ENCODE peak calls at places on chromosome 12, in five cellular contexts. V is neuronal stem cell, N is HCT116, Q is HepG2, X is endodermal cell. Z is an unnamed sample.

GRCh38 chr12:85441740-85442139 is 161.7 kb downstream of the ALX1 start:
- DNase-seq in V (no peak), N (peak), X (no peak), Q (peak), Z (no peak)

GRCh38 chr12:47021298-47021697 is 58.1 kb upstream of the PCED1B start:
- DNase-seq in N (peak), V (peak), Q (peak), X (no peak), Z (no peak)

GRCh38 chr12:64627781-64628180 is 17.5 kb downstream of the RASSF3 start:
- DNase-seq in Q (no peak), X (no peak), V (no peak), N (no peak), Z (no peak)

GRCh38 chr12:48389409-48389808 is 38.7 kb upstream of the ZNF641 start:
- DNase-seq in V (no peak), N (no peak), X (no peak), Q (no peak), Z (no peak)

GRCh38 chr12:62933871-62934798 is 815 bp downstream of the PPM1H start:
- DNase-seq in N (no peak), X (peak), V (peak), Q (no peak), Z (no peak)

GRCh38 chr12:23628836-23629235 is 320.6 kb downstream of the SOX5 start:
- DNase-seq in N (no peak), X (no peak), V (no peak), Q (no peak), Z (no peak)

GRCh38 chr12:91819132-91819447 is 326.6 kb downstream of the BTG1 start:
- DNase-seq in Q (no peak), V (no peak), X (no peak), N (no peak), Z (no peak)

GRCh38 chr12:131454418-131455217 is 256.3 kb upstream of the SFSWAP start:
- DNase-seq in V (peak), Q (peak), N (peak), X (peak), Z (no peak)

GRCh38 chr12:6547987-6548386 is 7.9 kb downstream of the IFFO1 start:
- DNase-seq in X (no peak), N (no peak), V (no peak), Q (no peak), Z (no peak)

GRCh38 chr12:47396902-47397663 is 308.7 kb downstream of the RPAP3 start:
- DNase-seq in X (no peak), N (no peak), Q (no peak), V (no peak), Z (no peak)

GRCh38 chr12:28023156-28023887 is 50.8 kb upstream of the PTHLH start:
- DNase-seq in V (no peak), X (no peak), Q (peak), N (peak), Z (peak)

DNA sequence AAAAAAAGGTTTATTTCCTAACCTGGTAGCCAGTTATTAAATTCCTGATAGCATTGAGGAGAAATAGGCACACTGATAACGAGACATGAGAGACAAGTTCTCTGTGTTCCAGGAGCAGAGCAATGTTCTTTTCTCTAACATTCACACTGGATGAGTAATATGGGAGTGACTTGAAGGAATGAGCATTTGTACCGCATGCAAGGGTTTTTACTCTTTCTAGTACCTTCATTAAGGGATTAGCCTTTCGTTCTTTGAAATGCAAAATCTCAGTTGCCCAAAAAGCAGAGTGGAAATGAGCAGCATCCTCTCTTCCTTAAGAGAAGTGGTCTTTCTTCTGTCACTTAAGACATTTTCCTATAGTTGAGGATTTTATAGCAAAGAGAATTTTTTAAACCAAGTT is 54.7 kb downstream of the FGD4 start:
- DNase-seq in Q (no peak), V (peak), N (peak), X (peak), Z (peak)
- H3K9ac ChIP-seq in Q (no peak), V (no peak), N (peak), X (peak), Z (peak)

GRCh38 chr12:108840605-108841328 is 16.6 kb downstream of the SSH1 start:
- DNase-seq in X (no peak), N (no peak), V (no peak), Q (no peak), Z (no peak)
- H3K9ac ChIP-seq in X (no peak), N (peak), V (no peak), Q (no peak), Z (no peak)

GRCh38 chr12:45730116-45730841 is 773 bp downstream of the ARID2 start:
- DNase-seq in Q (no peak), X (peak), N (no peak), V (peak), Z (no peak)

GRCh38 chr12:45727994-45728624 is 1.4 kb upstream of the ARID2 start:
- DNase-seq in V (no peak), Q (no peak), N (no peak), X (no peak), Z (no peak)

GRCh38 chr12:45729233-45730115 is at the start of gene ARID2:
- DNase-seq in X (peak), N (peak), Q (peak), V (peak), Z (no peak)

GRCh38 chr12:45727301-45727993 is 2.1 kb upstream of the ARID2 start:
- DNase-seq in X (peak), Q (peak), N (peak), V (peak), Z (peak)

DNA sequence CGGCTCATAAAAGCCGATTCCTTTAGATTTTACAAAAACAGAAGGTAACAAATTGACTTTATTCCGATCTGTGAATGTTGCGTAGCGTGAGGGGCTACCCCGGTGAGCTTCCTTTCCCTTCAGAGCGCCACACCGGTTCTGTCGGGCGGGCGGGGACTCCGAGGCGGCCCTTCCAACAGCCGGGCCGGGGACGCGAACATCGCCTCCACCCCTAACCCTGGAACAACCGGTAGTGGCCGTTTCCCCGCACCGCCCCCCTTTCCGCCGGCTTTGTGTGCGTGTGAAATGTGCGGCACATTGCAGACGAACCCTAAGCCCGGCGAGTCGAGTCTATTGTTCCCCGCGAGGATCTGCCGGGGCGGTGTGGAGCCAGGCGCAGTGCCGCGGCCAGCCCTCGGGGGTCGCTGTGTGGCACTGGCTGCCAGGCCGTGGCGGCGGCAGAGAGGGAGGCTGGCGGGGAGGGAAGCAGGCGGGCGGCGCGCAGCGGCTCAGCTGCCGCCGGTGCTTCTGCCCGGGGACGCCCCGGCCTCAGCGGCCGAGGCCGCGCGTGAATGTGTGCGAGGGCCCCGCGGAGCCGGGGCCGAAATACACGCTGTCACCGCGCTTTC is 777 bp upstream of the ARID2 start:
- DNase-seq in X (peak), V (peak), N (peak), Q (peak), Z (peak)
- H3K9ac ChIP-seq in X (peak), V (peak), N (peak), Q (peak), Z (peak)

DNA sequence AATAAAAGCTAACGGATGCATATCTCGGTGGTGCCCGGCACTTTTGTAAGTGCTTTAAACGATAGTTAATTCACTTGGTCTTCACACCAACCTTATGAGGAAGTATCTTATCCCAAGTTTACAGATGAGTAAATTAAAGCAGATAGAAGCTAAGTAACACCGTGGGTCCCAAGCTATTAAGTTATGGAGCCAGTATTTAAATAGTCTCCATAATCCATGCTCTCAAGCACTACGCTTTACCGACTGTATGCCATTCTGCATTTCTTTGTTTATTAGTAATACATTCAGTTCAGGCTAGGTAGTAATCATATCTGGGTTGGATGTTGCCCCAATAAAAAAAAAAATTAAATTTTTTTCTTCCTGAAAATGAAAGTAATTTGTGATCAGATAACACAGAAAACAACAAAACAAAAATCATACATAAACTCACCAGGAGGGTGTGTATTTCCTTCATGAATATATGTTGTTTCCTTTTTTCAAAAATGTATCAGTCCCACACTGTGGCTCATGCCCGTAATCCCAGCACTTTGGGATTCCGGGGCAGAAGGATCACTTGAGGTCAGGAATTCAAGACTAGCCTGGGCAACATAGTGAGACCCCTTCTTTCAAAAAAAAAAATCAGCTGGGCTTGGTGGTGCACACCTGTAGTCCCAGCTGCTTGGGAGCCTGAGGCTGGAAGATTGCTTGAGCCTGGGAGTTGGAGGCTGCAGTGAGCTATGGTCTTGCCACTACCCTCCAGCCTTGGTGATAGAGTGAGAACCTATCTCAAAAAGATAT is 1.4 kb upstream of the M6PR start:
- DNase-seq in Q (no peak), V (no peak), X (no peak), N (no peak), Z (no peak)
- H3K9ac ChIP-seq in Q (peak), V (no peak), X (peak), N (peak), Z (peak)

GRCh38 chr12:122965851-122966742 is at the start of gene ABCB9:
- DNase-seq in N (peak), X (peak), Q (peak), V (peak), Z (peak)
- H3K9ac ChIP-seq in N (peak), X (no peak), Q (peak), V (peak), Z (peak)

GRCh38 chr12:104219361-104219892 is 3.8 kb downstream of the TXNRD1 start:
- DNase-seq in N (peak), X (no peak), Q (peak), V (no peak), Z (peak)

GRCh38 chr12:104213952-104214351 is 1.6 kb upstream of the TXNRD1 start:
- DNase-seq in X (no peak), N (no peak), V (no peak), Q (no peak), Z (no peak)

GRCh38 chr12:104218935-104219334 is 3.4 kb downstream of the TXNRD1 start:
- DNase-seq in N (peak), V (no peak), X (no peak), Q (no peak), Z (no peak)

GRCh38 chr12:104215638-104216297 is at the start of gene TXNRD1:
- DNase-seq in Q (peak), V (peak), X (peak), N (peak), Z (no peak)

DNA sequence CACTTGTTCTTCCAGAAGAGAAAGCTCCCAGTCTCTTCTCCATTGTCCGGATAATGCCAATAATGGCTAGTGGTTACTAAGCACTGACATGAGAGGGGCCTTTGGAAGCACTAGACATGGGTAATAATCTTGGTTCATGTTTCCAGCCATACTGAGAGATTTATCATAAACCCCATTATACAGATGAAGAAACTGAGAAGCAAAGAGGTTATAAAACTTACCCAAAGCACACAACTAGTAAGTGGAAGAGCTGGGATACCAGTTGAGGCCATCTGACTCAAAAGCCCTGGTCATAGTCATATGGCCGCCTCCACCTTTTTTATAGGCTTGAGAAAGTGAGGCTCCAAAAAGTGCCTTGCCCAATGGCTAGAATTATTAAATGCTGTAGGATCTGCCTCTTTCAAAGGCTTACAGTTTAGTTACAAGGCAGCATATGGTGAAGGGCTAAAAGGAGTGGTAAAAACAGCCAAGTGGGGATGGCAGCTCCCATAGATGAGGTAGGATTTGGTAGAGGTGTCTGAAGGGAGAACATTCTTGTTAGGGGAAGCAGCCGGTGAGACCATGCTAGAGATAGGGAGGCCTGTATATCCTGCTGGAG is 981 bp downstream of the TXNRD1 start:
- DNase-seq in V (no peak), X (no peak), Q (no peak), N (no peak), Z (no peak)
- H3K9ac ChIP-seq in V (no peak), X (peak), Q (no peak), N (peak), Z (peak)

GRCh38 chr12:72453079-72453478 is 180.9 kb downstream of the TRHDE start:
- DNase-seq in N (no peak), X (no peak), Q (no peak), V (no peak), Z (no peak)
- H3K9ac ChIP-seq in N (no peak), X (no peak), Q (no peak), V (no peak), Z (no peak)

GRCh38 chr12:40168001-40168400 is 56.8 kb upstream of the LRRK2 start:
- DNase-seq in N (no peak), Q (no peak), V (no peak), X (no peak), Z (no peak)
- H3K9ac ChIP-seq in N (no peak), Q (no peak), V (no peak), X (no peak), Z (no peak)